ENCODE peak calls at places on chromosomes 6 and 20, in five cellular contexts. W is mesenteric fat pad, M is GM10248, J is NCI-H1436 treated with DMSO at 0.1 percent for 48 hours, S is A549. K is an unnamed sample.

GRCh38 chr20:651713-652610 is 1.0 kb downstream of the SRXN1 start:
- DNase-seq in S (peak; percentile 61), M (no peak), J (no peak), W (no peak), K (peak; percentile 64)

GRCh38 chr20:17912916-17913315 is 55.7 kb downstream of the SNX5 start:
- DNase-seq in M (no peak), W (no peak), J (no peak), S (no peak), K (no peak)

GRCh38 chr20:23350855-23351838 is 556 bp downstream of the NXT1 start:
- DNase-seq in M (peak; percentile 57), S (peak; percentile 65), W (no peak), J (no peak), K (peak; percentile 68)

GRCh38 chr20:37781626-37782025 is 87.8 kb downstream of the CTNNBL1 start:
- DNase-seq in M (no peak), J (no peak), W (no peak), S (no peak), K (no peak)

GRCh38 chr6:84581494-84582259 is 182.7 kb downstream of the TBX18 start:
- DNase-seq in J (no peak), M (no peak), W (no peak), S (no peak), K (no peak)

GRCh38 chr20:23049201-23049932 is at the start of gene THBD:
- DNase-seq in S (peak; percentile 94), W (peak; percentile 95), J (no peak), M (no peak), K (no peak)

GRCh38 chr6:40441132-40441531 is 146.0 kb downstream of the LRFN2 start:
- DNase-seq in S (no peak), M (no peak), J (no peak), W (no peak), K (no peak)

GRCh38 chr20:18240997-18241396 is 47.3 kb upstream of the ZNF133 start:
- DNase-seq in W (no peak), M (no peak), J (no peak), S (no peak), K (no peak)

GRCh38 chr6:82397962-82398692 is 34.5 kb downstream of the TPBG start:
- DNase-seq in S (peak; percentile 25), M (no peak), J (no peak), W (no peak), K (no peak)

GRCh38 chr6:15929685-15930084 is 199.2 kb upstream of the MYLIP start:
- DNase-seq in M (no peak), S (no peak), J (no peak), W (no peak), K (no peak)

GRCh38 chr20:50449789-50450492 is 60.2 kb upstream of the PTPN1 start:
- DNase-seq in J (peak; percentile 2), M (peak; percentile 39), W (no peak), S (no peak), K (no peak)

GRCh38 chr6:87274660-87275273 is 47.6 kb upstream of the SMIM8 start:
- DNase-seq in S (no peak), W (no peak), M (no peak), J (no peak), K (no peak)

GRCh38 chr6:167691566-167692312 is 135.0 kb upstream of the AFDN start:
- DNase-seq in W (no peak), S (no peak), J (no peak), M (no peak), K (no peak)

GRCh38 chr20:52031574-52032303 is 159.8 kb downstream of the ZFP64 start:
- DNase-seq in W (no peak), M (no peak), J (no peak), S (peak; percentile 53), K (peak; percentile 54)

GRCh38 chr20:56249244-56249955 is 868 bp downstream of the MC3R start:
- DNase-seq in S (peak; percentile 37), W (no peak), J (no peak), M (peak; percentile 28), K (no peak)

GRCh38 chr20:35981969-35982368 is 13.6 kb downstream of the CNBD2 start:
- DNase-seq in J (no peak), W (no peak), M (no peak), S (no peak), K (no peak)

GRCh38 chr6:89500486-89501020 is 67.6 kb downstream of the ANKRD6 start:
- DNase-seq in W (no peak), M (no peak), J (peak; percentile 55), S (no peak), K (no peak)

GRCh38 chr6:157715766-157716171 is 107.3 kb upstream of the SNX9 start:
- DNase-seq in S (no peak), M (no peak), W (peak; percentile 71), J (no peak), K (peak; percentile 71)

K was measured in Peyer's patch.